ENCODE peak calls at places on chromosomes 6 and 20, in eight cellular contexts. K is spleen; E is effector CD4-positive, alpha-beta T cell; U is fibroblast of lung; Y is foreskin fibroblast; F is NCI-H1048; V is GM20000; B is GM12891. Q is an unnamed sample.

GRCh38 chr20:13638162-13638495 is 603 bp downstream of the TASP1 start:
- DNase-seq in K (no peak), E (no peak), U (peak), Y (no peak), F (no peak), V (no peak), B (no peak), Q (no peak)

GRCh38 chr20:5526516-5526915 is 209.8 kb upstream of the PROKR2 start:
- DNase-seq in K (no peak), E (no peak), U (no peak), Y (no peak), F (no peak), V (no peak), B (no peak), Q (no peak)

GRCh38 chr6:30814137-30815084 is 69.9 kb upstream of the DDR1 start:
- DNase-seq in K (peak), E (no peak), U (peak), Y (peak), F (no peak), V (peak), B (no peak), Q (no peak)

GRCh38 chr6:160048471-160048870 is 73.1 kb upstream of the SLC22A1 start:
- DNase-seq in K (no peak), E (no peak), U (no peak), Y (no peak), F (no peak), V (no peak), B (no peak), Q (no peak)

GRCh38 chr20:63979549-63980316 is at the start of gene SAMD10:
- DNase-seq in K (peak), E (peak), U (peak), Y (no peak), F (no peak), V (peak), B (peak), Q (peak)

GRCh38 chr6:84150680-84151079 is 76.8 kb downstream of the CEP162 start:
- DNase-seq in K (no peak), E (no peak), U (peak), Y (peak), F (no peak), V (no peak), B (no peak), Q (no peak)

GRCh38 chr6:12751694-12752304 is 35.2 kb downstream of the PHACTR1 start:
- DNase-seq in K (no peak), E (no peak), U (peak), Y (peak), F (no peak), V (peak), B (peak), Q (no peak)

GRCh38 chr6:52829046-52829817 is 11.4 kb downstream of the GSTA5 start:
- DNase-seq in K (no peak), E (no peak), U (no peak), Y (no peak), F (no peak), V (no peak), B (no peak), Q (no peak)

GRCh38 chr20:16902657-16903056 is 154.5 kb downstream of the OTOR start:
- DNase-seq in K (no peak), E (no peak), U (no peak), Y (no peak), F (no peak), V (no peak), B (no peak), Q (no peak)

GRCh38 chr20:4671015-4671414 is 50.7 kb upstream of the PRND start:
- DNase-seq in K (no peak), E (no peak), U (no peak), Y (no peak), F (no peak), V (no peak), B (no peak), Q (no peak)

GRCh38 chr6:10778230-10778629 is 30.6 kb downstream of the TMEM14B start:
- DNase-seq in K (no peak), E (no peak), U (no peak), Y (no peak), F (no peak), V (no peak), B (no peak), Q (no peak)

GRCh38 chr6:154246723-154247118 is 109.9 kb downstream of the IPCEF1 start:
- DNase-seq in K (no peak), E (no peak), U (no peak), Y (no peak), F (peak), V (no peak), B (no peak), Q (peak)

GRCh38 chr6:119310486-119311036 is 39.0 kb downstream of the MAN1A1 start:
- DNase-seq in K (no peak), E (no peak), U (no peak), Y (peak), F (no peak), V (no peak), B (no peak), Q (no peak)

GRCh38 chr20:62485062-62485700 is 9.4 kb upstream of the GATA5 start:
- DNase-seq in K (no peak), E (no peak), U (peak), Y (no peak), F (no peak), V (no peak), B (no peak), Q (no peak)

GRCh38 chr6:149064026-149065017 is 253.2 kb upstream of the TAB2 start:
- DNase-seq in K (no peak), E (no peak), U (peak), Y (no peak), F (no peak), V (no peak), B (no peak), Q (no peak)

GRCh38 chr6:169099411-169100202 is 154.0 kb downstream of the THBS2 start:
- DNase-seq in K (no peak), E (no peak), U (peak), Y (no peak), F (no peak), V (no peak), B (no peak), Q (no peak)

GRCh38 chr6:135181333-135182119 is 418 bp downstream of the MYB start:
- DNase-seq in K (peak), E (no peak), U (peak), Y (no peak), F (no peak), V (peak), B (no peak), Q (peak)

GRCh38 chr6:11727995-11728961 is 50.3 kb downstream of the ADTRP start:
- DNase-seq in K (no peak), E (no peak), U (no peak), Y (no peak), F (no peak), V (no peak), B (no peak), Q (peak)

GRCh38 chr6:23272536-23272935 is 703.2 kb downstream of the HDGFL1 start:
- DNase-seq in K (no peak), E (no peak), U (no peak), Y (no peak), F (no peak), V (no peak), B (no peak), Q (no peak)

GRCh38 chr6:158817298-158818007 is 1.7 kb downstream of the EZR start:
- DNase-seq in K (peak), E (peak), U (peak), Y (no peak), F (no peak), V (no peak), B (no peak), Q (peak)

GRCh38 chr20:37956099-37956498 is 53.2 kb downstream of the VSTM2L start:
- DNase-seq in K (no peak), E (no peak), U (no peak), Y (peak), F (no peak), V (no peak), B (no peak), Q (no peak)

GRCh38 chr20:33211817-33212424 is 5.2 kb upstream of the BPIFA3 start:
- DNase-seq in K (no peak), E (no peak), U (peak), Y (peak), F (no peak), V (peak), B (peak), Q (no peak)

GRCh38 chr20:46286380-46286779 is 21.9 kb downstream of the CDH22 start:
- DNase-seq in K (peak), E (no peak), U (no peak), Y (no peak), F (no peak), V (no peak), B (no peak), Q (no peak)

GRCh38 chr6:156781882-156782631 is 4.9 kb downstream of the ARID1B start:
- DNase-seq in K (no peak), E (no peak), U (no peak), Y (no peak), F (no peak), V (no peak), B (no peak), Q (no peak)

GRCh38 chr6:166779381-166779780 is 152.3 kb upstream of the RPS6KA2 start:
- DNase-seq in K (no peak), E (no peak), U (no peak), Y (no peak), F (no peak), V (no peak), B (no peak), Q (no peak)

GRCh38 chr20:54084193-54084592 is 13.8 kb upstream of the BCAS1 start:
- DNase-seq in K (no peak), E (no peak), U (no peak), Y (no peak), F (no peak), V (no peak), B (no peak), Q (no peak)

GRCh38 chr20:34022843-34023234 is 29.1 kb downstream of the RALY start:
- DNase-seq in K (no peak), E (no peak), U (no peak), Y (no peak), F (no peak), V (no peak), B (no peak), Q (no peak)

GRCh38 chr6:13407709-13408695 is 79.4 kb downstream of the GFOD1 start:
- DNase-seq in K (no peak), E (no peak), U (peak), Y (no peak), F (no peak), V (no peak), B (no peak), Q (no peak)

GRCh38 chr6:34383171-34383631 is 9.3 kb downstream of the NUDT3 start:
- DNase-seq in K (no peak), E (no peak), U (peak), Y (peak), F (no peak), V (no peak), B (no peak), Q (no peak)

GRCh38 chr6:2485116-2485515 is 239.7 kb upstream of the GMDS start:
- DNase-seq in K (no peak), E (no peak), U (no peak), Y (no peak), F (no peak), V (no peak), B (no peak), Q (no peak)

GRCh38 chr20:8018928-8019177 is 708 bp downstream of the TMX4 start:
- DNase-seq in K (no peak), E (no peak), U (no peak), Y (no peak), F (no peak), V (no peak), B (no peak), Q (no peak)

GRCh38 chr6:24537082-24537699 is 42.4 kb downstream of the ALDH5A1 start:
- DNase-seq in K (no peak), E (no peak), U (peak), Y (no peak), F (no peak), V (no peak), B (no peak), Q (no peak)

GRCh38 chr6:131199568-131200272 is 64.5 kb downstream of the AKAP7 start:
- DNase-seq in K (peak), E (peak), U (peak), Y (peak), F (peak), V (peak), B (peak), Q (peak)

GRCh38 chr6:52221302-52221701 is 23.0 kb downstream of the IL17F start:
- DNase-seq in K (no peak), E (no peak), U (peak), Y (no peak), F (no peak), V (no peak), B (peak), Q (no peak)

GRCh38 chr20:58720890-58721289 is 28.3 kb downstream of the NPEPL1 start:
- DNase-seq in K (peak), E (no peak), U (no peak), Y (no peak), F (no peak), V (no peak), B (no peak), Q (no peak)

Q was measured in stimulated activated naive CD4-positive, alpha-beta T cell.